ENCODE peak calls at places on chromosomes 13 and 19, in eight cellular contexts. G, P, Z, Y, C, S, A and E are unnamed samples.

GRCh38 chr13:79659161-79659560 is 178.2 kb downstream of the NDFIP2 start:
- DNase-seq in G (no peak), P (no peak), Z (no peak), Y (no peak), C (peak; percentile 61), S (no peak), A (no peak), E (no peak)

GRCh38 chr19:48619692-48620565 is 623 bp downstream of the SPHK2 start:
- DNase-seq in G (no peak), P (no peak), Z (no peak), Y (no peak), C (no peak), S (no peak), A (no peak), E (no peak)

GRCh38 chr19:38252935-38253691 is 3.1 kb downstream of the PPP1R14A start:
- DNase-seq in G (no peak), P (peak; percentile 75), Z (no peak), Y (peak; percentile 75), C (no peak), S (no peak), A (no peak), E (no peak)

GRCh38 chr13:105773241-105773640 is 762.2 kb downstream of the EFNB2 start:
- DNase-seq in G (no peak), P (no peak), Z (no peak), Y (no peak), C (no peak), S (no peak), A (no peak), E (no peak)

GRCh38 chr19:46659151-46660007 is 1.6 kb downstream of the DACT3 start:
- DNase-seq in G (no peak), P (peak; percentile 85), Z (peak; percentile 33), Y (no peak), C (no peak), S (no peak), A (no peak), E (no peak)

GRCh38 chr19:42153606-42154405 is 21.6 kb upstream of the POU2F2 start:
- DNase-seq in G (no peak), P (no peak), Z (no peak), Y (no peak), C (no peak), S (no peak), A (no peak), E (no peak)

GRCh38 chr13:52319876-52320275 is 86.1 kb downstream of the THSD1 start:
- DNase-seq in G (no peak), P (no peak), Z (no peak), Y (no peak), C (no peak), S (no peak), A (no peak), E (no peak)

GRCh38 chr19:35767288-35768081 is 7.9 kb upstream of the ARHGAP33 start:
- DNase-seq in G (no peak), P (no peak), Z (no peak), Y (no peak), C (no peak), S (no peak), A (no peak), E (no peak)

GRCh38 chr19:29524912-29525870 is 603 bp upstream of the VSTM2B start:
- DNase-seq in G (no peak), P (no peak), Z (no peak), Y (no peak), C (no peak), S (no peak), A (no peak), E (no peak)

GRCh38 chr19:17757125-17757524 is 5.8 kb downstream of the FCHO1 start:
- DNase-seq in G (no peak), P (peak; percentile 87), Z (no peak), Y (peak; percentile 45), C (peak; percentile 68), S (no peak), A (no peak), E (no peak)

GRCh38 chr19:14093117-14093784 is 2.7 kb upstream of the SAMD1 start:
- DNase-seq in G (no peak), P (no peak), Z (no peak), Y (no peak), C (no peak), S (no peak), A (no peak), E (no peak)

GRCh38 chr13:92510416-92510815 is 716.2 kb upstream of the GPC6 start:
- DNase-seq in G (no peak), P (no peak), Z (no peak), Y (no peak), C (no peak), S (no peak), A (no peak), E (no peak)

GRCh38 chr13:91236942-91237341 is 110.5 kb upstream of the MIR17HG start:
- DNase-seq in G (no peak), P (no peak), Z (no peak), Y (no peak), C (no peak), S (no peak), A (no peak), E (no peak)

GRCh38 chr13:31591834-31592233 is 147.5 kb upstream of the RXFP2 start:
- DNase-seq in G (no peak), P (no peak), Z (no peak), Y (no peak), C (no peak), S (no peak), A (no peak), E (no peak)

GRCh38 chr19:48006762-48007161 is 12.3 kb downstream of the ELSPBP1 start:
- DNase-seq in G (no peak), P (no peak), Z (no peak), Y (no peak), C (no peak), S (no peak), A (peak; percentile 32), E (no peak)

GRCh38 chr13:99464441-99464949 is 36.8 kb upstream of the TM9SF2 start:
- DNase-seq in G (no peak), P (no peak), Z (no peak), Y (no peak), C (no peak), S (no peak), A (no peak), E (no peak)

GRCh38 chr13:39811051-39811450 is 155.6 kb downstream of the COG6 start:
- DNase-seq in G (no peak), P (no peak), Z (no peak), Y (no peak), C (peak; percentile 29), S (no peak), A (no peak), E (no peak)

GRCh38 chr19:48644839-48645651 is 942 bp downstream of the CA11 start:
- DNase-seq in G (no peak), P (peak; percentile 93), Z (peak; percentile 84), Y (peak; percentile 81), C (peak; percentile 74), S (no peak), A (peak; percentile 69), E (no peak)

GRCh38 chr13:49214917-49215376 is 5.2 kb upstream of the MLNR start:
- DNase-seq in G (no peak), P (no peak), Z (peak; percentile 18), Y (no peak), C (no peak), S (no peak), A (peak; percentile 19), E (no peak)

GRCh38 chr19:661427-662196 is 1.4 kb downstream of the RNF126 start:
- DNase-seq in G (no peak), P (peak; percentile 71), Z (no peak), Y (no peak), C (no peak), S (no peak), A (no peak), E (no peak)

GRCh38 chr19:8255426-8256125 is 46.4 kb downstream of the CERS4 start:
- DNase-seq in G (no peak), P (no peak), Z (no peak), Y (no peak), C (no peak), S (no peak), A (no peak), E (no peak)

GRCh38 chr13:72304121-72304745 is 423.2 kb downstream of the MZT1 start:
- DNase-seq in G (no peak), P (no peak), Z (no peak), Y (no peak), C (peak; percentile 30), S (no peak), A (no peak), E (no peak)

GRCh38 chr19:57435062-57435978 is at the start of gene ZNF749:
- DNase-seq in G (peak; percentile 98), P (peak; percentile 99), Z (peak; percentile 100), Y (peak; percentile 99), C (peak; percentile 98), S (peak; percentile 97), A (peak; percentile 96), E (peak; percentile 94)
- TF ChIP-seq POLR2A in G (no peak), P (no peak), Z (no peak), Y (no peak), C (peak; percentile 14), S (no peak), A (peak; percentile 84), E (peak; percentile 71)

GRCh38 chr19:43503501-43504425 is 783 bp downstream of the PHLDB3 start:
- DNase-seq in G (peak; percentile 98), P (peak; percentile 98), Z (peak; percentile 98), Y (peak; percentile 97), C (peak; percentile 95), S (peak; percentile 69), A (peak; percentile 83), E (peak; percentile 78)
- TF ChIP-seq POLR2A in G (no peak), P (peak; percentile 48), Z (no peak), Y (no peak), C (no peak), S (peak; percentile 10), A (peak; percentile 43), E (peak; percentile 75)

GRCh38 chr19:2711937-2712205 is 9.3 kb downstream of the DIRAS1 start:
- DNase-seq in G (no peak), P (peak; percentile 56), Z (no peak), Y (no peak), C (no peak), S (no peak), A (no peak), E (no peak)
- TF ChIP-seq POLR2A in G (no peak), P (no peak), Z (no peak), Y (no peak), C (no peak), S (no peak), A (no peak), E (no peak)

DNA sequence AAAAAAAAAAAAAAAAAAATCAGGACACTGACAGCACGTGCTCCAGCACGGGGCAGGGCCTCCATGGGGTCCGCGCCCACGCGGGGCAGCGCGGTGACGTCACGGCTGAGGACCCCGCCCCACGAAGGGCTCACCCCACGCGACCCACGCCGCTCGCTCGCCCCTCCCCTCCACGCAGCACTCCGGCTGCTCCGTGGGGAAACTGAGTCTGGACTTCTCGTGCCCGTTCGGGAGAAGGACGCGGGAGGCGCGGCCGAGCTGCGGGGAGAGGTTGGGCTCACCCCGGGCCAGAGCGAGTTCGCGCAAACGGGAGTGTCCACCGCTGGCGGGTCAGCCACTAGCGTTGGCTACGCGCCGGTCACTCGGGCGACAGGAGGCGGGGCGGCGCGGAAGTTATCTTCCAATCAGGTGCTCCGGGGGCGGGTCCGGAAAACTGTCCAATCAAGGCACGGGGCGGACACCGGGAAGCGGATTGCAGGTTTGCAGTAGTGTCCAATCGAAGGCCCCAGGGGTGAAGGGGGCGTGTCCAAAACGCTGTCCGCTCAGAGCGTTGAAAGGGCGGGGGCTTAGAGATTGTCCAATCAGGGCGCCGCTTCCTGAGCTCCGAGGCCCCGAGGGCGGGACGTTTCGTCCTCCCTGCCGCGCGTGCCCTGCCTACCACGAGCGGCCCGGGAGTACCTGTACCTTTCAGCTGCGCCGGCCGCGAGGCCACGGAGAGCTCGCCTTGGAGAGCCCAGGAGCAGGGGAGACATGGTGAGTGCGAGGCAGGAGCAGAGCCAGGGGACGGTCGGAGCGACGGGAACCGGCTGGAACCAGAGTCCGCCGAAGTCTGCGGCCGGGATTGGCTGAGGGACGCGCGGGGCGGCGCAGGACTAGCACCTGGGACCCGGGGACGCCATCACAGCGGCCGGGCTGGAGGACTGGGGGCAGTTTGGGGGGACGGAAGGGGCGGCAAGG is at the start of gene ZNF57:
- DNase-seq in G (peak; percentile 100), P (peak; percentile 100), Z (peak; percentile 100), Y (peak; percentile 100), C (peak; percentile 99), S (peak; percentile 96), A (peak; percentile 98), E (peak; percentile 92)
- TF ChIP-seq POLR2A in G (no peak), P (peak; percentile 37), Z (no peak), Y (no peak), C (no peak), S (peak; percentile 68), A (peak; percentile 25), E (peak; percentile 82)